ENCODE peak calls at places on chromosomes 11 and 22, in six cellular contexts. U is NCI-H187 treated with DMSO at 0.1 percent for 48 hours; J is GM12891; X is posterior vena cava; F is AG04450; C is activated CD4-positive, alpha-beta T cell treated with anti-CD3 and anti-CD28 coated beads for 36 hours. R is an unnamed sample.

GRCh38 chr11:35583126-35583525 is 35.1 kb upstream of the FJX1 start:
- DNase-seq in X (no peak), J (no peak), U (no peak), C (no peak), F (no peak), R (no peak)

GRCh38 chr11:818396-819128 is at the start of gene PNPLA2:
- DNase-seq in U (no peak), F (no peak), C (no peak), J (no peak), X (peak; percentile 85), R (peak; percentile 85)

GRCh38 chr11:67374571-67375276 is 1.3 kb upstream of the CLCF1 start:
- DNase-seq in C (no peak), X (no peak), U (no peak), F (no peak), J (no peak), R (no peak)

GRCh38 chr22:24005201-24005600 is at the start of gene GSTT4:
- DNase-seq in U (no peak), X (no peak), C (no peak), F (no peak), J (no peak), R (no peak)

GRCh38 chr11:97722065-97722464 is 1298.7 kb upstream of the CNTN5 start:
- DNase-seq in U (no peak), J (no peak), C (no peak), F (peak; percentile 81), X (no peak), R (peak; percentile 95)

GRCh38 chr11:105673089-105673488 is 63.2 kb downstream of the GRIA4 start:
- DNase-seq in F (peak; percentile 34), U (no peak), J (no peak), C (peak; percentile 42), X (no peak), R (peak; percentile 68)

GRCh38 chr11:1881442-1882264 is 10.0 kb downstream of the PRR33 start:
- DNase-seq in F (no peak), X (peak; percentile 82), C (peak; percentile 37), J (peak; percentile 14), U (no peak), R (no peak)

GRCh38 chr11:35526370-35526792 is 965 bp upstream of the PAMR1 start:
- DNase-seq in X (no peak), F (no peak), U (no peak), J (no peak), C (no peak), R (no peak)

GRCh38 chr22:37563153-37564081 is 3.1 kb downstream of the CDC42EP1 start:
- DNase-seq in U (no peak), J (no peak), X (peak; percentile 91), F (peak; percentile 85), C (no peak), R (peak; percentile 99)

GRCh38 chr11:73126804-73127480 is 15.2 kb downstream of the FCHSD2 start:
- DNase-seq in X (no peak), F (no peak), C (no peak), J (no peak), U (no peak), R (no peak)

GRCh38 chr11:128653828-128654231 is 40.0 kb upstream of the FLI1 start:
- DNase-seq in C (peak; percentile 14), X (peak; percentile 84), U (no peak), J (no peak), F (no peak), R (peak; percentile 45)

GRCh38 chr11:59615637-59616395 is at the start of gene OSBP:
- DNase-seq in F (peak; percentile 100), J (peak; percentile 86), X (peak; percentile 99), C (peak; percentile 98), U (peak; percentile 100), R (peak; percentile 100)

GRCh38 chr11:57496109-57496820 is 19.2 kb downstream of the SLC43A1 start:
- DNase-seq in F (no peak), X (no peak), J (no peak), C (no peak), U (no peak), R (no peak)

GRCh38 chr22:48799227-48799970 is 1028.3 kb downstream of the BRD1 start:
- DNase-seq in J (no peak), F (no peak), U (no peak), X (peak; percentile 60), C (no peak), R (no peak)

GRCh38 chr11:75768112-75768908 is at the start of gene DGAT2:
- DNase-seq in X (peak; percentile 93), C (peak; percentile 82), U (peak; percentile 5), J (peak; percentile 91), F (no peak), R (peak; percentile 41)

GRCh38 chr11:84720706-84721402 is 906.3 kb downstream of the DLG2 start:
- DNase-seq in U (no peak), J (no peak), X (peak; percentile 80), F (no peak), C (peak; percentile 14), R (no peak)

GRCh38 chr22:16601437-16602223 is 9.0 kb upstream of the CCT8L2 start:
- DNase-seq in J (no peak), U (no peak), X (no peak), F (no peak), C (peak; percentile 16), R (no peak)

GRCh38 chr11:18005376-18006129 is 7.3 kb downstream of the SERGEF start:
- DNase-seq in U (no peak), C (no peak), J (no peak), X (no peak), F (no peak), R (peak; percentile 41)

GRCh38 chr22:44312766-44313165 is at the start of gene SHISAL1:
- DNase-seq in X (no peak), J (no peak), C (no peak), U (no peak), F (no peak), R (peak; percentile 33)

R was measured in amniotic epithelial cell.